ENCODE peak calls at places on chromosomes 13 and 19, in six cellular contexts. One of them, this sample, is unnamed.

GRCh38 chr13:49064459-49064858 is 88.7 kb downstream of the FNDC3A start:
- DNase-seq in breast epithelium: no peak
- DNase-seq in OCI-LY7: no peak
- DNase-seq in A549: no peak
- DNase-seq in IMR-90: no peak
- DNase-seq in dorsolateral prefrontal cortex: no peak
- DNase-seq in this sample: no peak

GRCh38 chr13:101757446-101758039 is 305.1 kb downstream of the ITGBL1 start:
- DNase-seq in dorsolateral prefrontal cortex: no peak
- DNase-seq in breast epithelium: no peak
- DNase-seq in A549: peak
- DNase-seq in IMR-90: peak
- DNase-seq in OCI-LY7: peak
- DNase-seq in this sample: no peak

GRCh38 chr19:35098413-35099049 is 17.1 kb upstream of the FXYD3 start:
- DNase-seq in dorsolateral prefrontal cortex: no peak
- DNase-seq in A549: no peak
- DNase-seq in breast epithelium: peak
- DNase-seq in OCI-LY7: no peak
- DNase-seq in IMR-90: no peak
- DNase-seq in this sample: no peak

GRCh38 chr13:36057041-36057440 is 74.1 kb downstream of the DCLK1 start:
- DNase-seq in OCI-LY7: no peak
- DNase-seq in breast epithelium: no peak
- DNase-seq in A549: no peak
- DNase-seq in dorsolateral prefrontal cortex: no peak
- DNase-seq in IMR-90: no peak
- DNase-seq in this sample: no peak

GRCh38 chr13:44648392-44649117 is 72.4 kb upstream of the TSC22D1 start:
- DNase-seq in breast epithelium: no peak
- DNase-seq in IMR-90: no peak
- DNase-seq in OCI-LY7: no peak
- DNase-seq in dorsolateral prefrontal cortex: no peak
- DNase-seq in A549: no peak
- DNase-seq in this sample: no peak

GRCh38 chr13:29674532-29674931 is 79.0 kb upstream of the SLC7A1 start:
- DNase-seq in breast epithelium: no peak
- DNase-seq in A549: peak
- DNase-seq in IMR-90: peak
- DNase-seq in dorsolateral prefrontal cortex: no peak
- DNase-seq in OCI-LY7: no peak
- DNase-seq in this sample: no peak

GRCh38 chr13:35349673-35350278 is 126.7 kb downstream of the MAB21L1 start:
- DNase-seq in OCI-LY7: no peak
- DNase-seq in A549: peak
- DNase-seq in breast epithelium: no peak
- DNase-seq in IMR-90: no peak
- DNase-seq in dorsolateral prefrontal cortex: no peak
- DNase-seq in this sample: no peak

GRCh38 chr13:96994030-96994848 is at the start of gene OXGR1:
- DNase-seq in OCI-LY7: no peak
- DNase-seq in A549: no peak
- DNase-seq in IMR-90: no peak
- DNase-seq in dorsolateral prefrontal cortex: peak
- DNase-seq in breast epithelium: no peak
- DNase-seq in this sample: no peak

GRCh38 chr13:112057736-112058518 is 9.0 kb upstream of the SOX1 start:
- DNase-seq in breast epithelium: no peak
- DNase-seq in A549: no peak
- DNase-seq in OCI-LY7: no peak
- DNase-seq in dorsolateral prefrontal cortex: no peak
- DNase-seq in IMR-90: no peak
- DNase-seq in this sample: no peak

GRCh38 chr19:9128171-9128570 is 1.4 kb upstream of the OR7G3 start:
- DNase-seq in OCI-LY7: no peak
- DNase-seq in A549: peak
- DNase-seq in breast epithelium: no peak
- DNase-seq in IMR-90: peak
- DNase-seq in dorsolateral prefrontal cortex: no peak
- DNase-seq in this sample: no peak

GRCh38 chr13:36362914-36363313 is 16.7 kb upstream of the SPART start:
- DNase-seq in dorsolateral prefrontal cortex: no peak
- DNase-seq in OCI-LY7: no peak
- DNase-seq in A549: no peak
- DNase-seq in breast epithelium: no peak
- DNase-seq in IMR-90: no peak
- DNase-seq in this sample: no peak

GRCh38 chr13:29589234-29589633 is 6.3 kb downstream of the SLC7A1 start:
- DNase-seq in OCI-LY7: no peak
- DNase-seq in A549: no peak
- DNase-seq in IMR-90: peak
- DNase-seq in dorsolateral prefrontal cortex: no peak
- DNase-seq in breast epithelium: no peak
- DNase-seq in this sample: no peak

GRCh38 chr13:27353166-27353583 is 71.2 kb upstream of the GTF3A start:
- DNase-seq in OCI-LY7: peak
- DNase-seq in breast epithelium: no peak
- DNase-seq in IMR-90: peak
- DNase-seq in dorsolateral prefrontal cortex: no peak
- DNase-seq in A549: no peak
- DNase-seq in this sample: no peak

GRCh38 chr13:21458457-21458815 is 667 bp downstream of the ZDHHC20 start:
- DNase-seq in OCI-LY7: peak
- DNase-seq in A549: peak
- DNase-seq in IMR-90: no peak
- DNase-seq in breast epithelium: peak
- DNase-seq in dorsolateral prefrontal cortex: no peak
- DNase-seq in this sample: no peak

GRCh38 chr13:113802090-113802531 is 43.1 kb downstream of the TMEM255B start:
- DNase-seq in OCI-LY7: no peak
- DNase-seq in IMR-90: peak
- DNase-seq in breast epithelium: no peak
- DNase-seq in dorsolateral prefrontal cortex: peak
- DNase-seq in A549: peak
- DNase-seq in this sample: no peak

GRCh38 chr13:51729853-51730553 is 74.0 kb downstream of the DHRS12 start:
- DNase-seq in IMR-90: peak
- DNase-seq in dorsolateral prefrontal cortex: no peak
- DNase-seq in breast epithelium: peak
- DNase-seq in OCI-LY7: no peak
- DNase-seq in A549: peak
- DNase-seq in this sample: no peak

GRCh38 chr19:55546822-55547614 is 1.7 kb upstream of the SBK3 start:
- DNase-seq in OCI-LY7: no peak
- DNase-seq in dorsolateral prefrontal cortex: no peak
- DNase-seq in A549: peak
- DNase-seq in IMR-90: peak
- DNase-seq in breast epithelium: peak
- DNase-seq in this sample: no peak

GRCh38 chr13:36431204-36432105 is 840 bp upstream of the CCNA1 start:
- DNase-seq in IMR-90: no peak
- DNase-seq in breast epithelium: no peak
- DNase-seq in OCI-LY7: no peak
- DNase-seq in A549: no peak
- DNase-seq in dorsolateral prefrontal cortex: no peak
- DNase-seq in this sample: no peak

GRCh38 chr19:34356875-34357274 is 8.1 kb upstream of the GPI start:
- DNase-seq in A549: no peak
- DNase-seq in OCI-LY7: no peak
- DNase-seq in IMR-90: no peak
- DNase-seq in dorsolateral prefrontal cortex: no peak
- DNase-seq in breast epithelium: no peak
- DNase-seq in this sample: no peak

GRCh38 chr13:97743946-97744345 is 209.5 kb upstream of the IPO5 start:
- DNase-seq in IMR-90: no peak
- DNase-seq in OCI-LY7: no peak
- DNase-seq in breast epithelium: no peak
- DNase-seq in A549: no peak
- DNase-seq in dorsolateral prefrontal cortex: no peak
- DNase-seq in this sample: no peak

GRCh38 chr19:14089412-14089661 is 1.2 kb downstream of the SAMD1 start:
- DNase-seq in dorsolateral prefrontal cortex: no peak
- DNase-seq in A549: peak
- DNase-seq in IMR-90: no peak
- DNase-seq in OCI-LY7: peak
- DNase-seq in breast epithelium: no peak
- DNase-seq in this sample: no peak

GRCh38 chr19:19406878-19407639 is 1.6 kb downstream of the GATAD2A start:
- DNase-seq in A549: peak
- DNase-seq in dorsolateral prefrontal cortex: peak
- DNase-seq in breast epithelium: peak
- DNase-seq in IMR-90: peak
- DNase-seq in OCI-LY7: peak
- DNase-seq in this sample: no peak

GRCh38 chr19:5292453-5292842 is 48.2 kb downstream of the PTPRS start:
- DNase-seq in dorsolateral prefrontal cortex: peak
- DNase-seq in OCI-LY7: peak
- DNase-seq in A549: no peak
- DNase-seq in IMR-90: peak
- DNase-seq in breast epithelium: no peak
- DNase-seq in this sample: no peak
- H3K27ac ChIP-seq in dorsolateral prefrontal cortex: peak
- H3K27ac ChIP-seq in OCI-LY7: no peak
- H3K27ac ChIP-seq in A549: peak
- H3K27ac ChIP-seq in IMR-90: peak
- H3K27ac ChIP-seq in breast epithelium: peak
- H3K27ac ChIP-seq in this sample: peak

GRCh38 chr19:3459322-3459881 is 20.9 kb downstream of the SMIM24 start:
- DNase-seq in OCI-LY7: no peak
- DNase-seq in IMR-90: peak
- DNase-seq in A549: peak
- DNase-seq in breast epithelium: peak
- DNase-seq in dorsolateral prefrontal cortex: no peak
- DNase-seq in this sample: peak
- H3K27ac ChIP-seq in OCI-LY7: no peak
- H3K27ac ChIP-seq in IMR-90: peak
- H3K27ac ChIP-seq in A549: peak
- H3K27ac ChIP-seq in breast epithelium: peak
- H3K27ac ChIP-seq in dorsolateral prefrontal cortex: peak
- H3K27ac ChIP-seq in this sample: peak

DNA sequence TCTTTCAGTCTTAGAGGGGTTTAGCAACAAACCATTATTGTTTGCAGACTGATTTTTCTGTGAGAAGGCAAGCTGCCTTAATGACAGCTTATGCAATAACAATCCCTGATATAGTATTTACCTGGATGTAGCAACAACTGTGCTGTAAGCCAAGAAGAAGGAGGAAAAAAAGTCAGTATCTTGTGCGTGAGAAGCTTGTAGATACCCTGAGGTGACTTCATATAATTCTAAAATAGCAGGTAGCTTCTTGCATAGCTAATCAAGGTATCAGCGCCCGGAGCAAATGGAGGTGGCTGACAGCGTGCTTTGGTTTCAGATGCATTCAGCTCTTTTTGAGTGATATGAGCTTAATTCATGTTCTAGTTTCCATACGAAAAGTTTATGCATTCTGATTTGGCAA is 309.8 kb downstream of the KLF5 start:
- DNase-seq in A549: peak
- DNase-seq in OCI-LY7: no peak
- DNase-seq in dorsolateral prefrontal cortex: no peak
- DNase-seq in IMR-90: no peak
- DNase-seq in breast epithelium: no peak
- DNase-seq in this sample: peak
- H3K27ac ChIP-seq in A549: no peak
- H3K27ac ChIP-seq in OCI-LY7: no peak
- H3K27ac ChIP-seq in dorsolateral prefrontal cortex: no peak
- H3K27ac ChIP-seq in IMR-90: no peak
- H3K27ac ChIP-seq in breast epithelium: no peak
- H3K27ac ChIP-seq in this sample: no peak

GRCh38 chr19:7888145-7888825 is at the start of gene LRRC8E:
- DNase-seq in dorsolateral prefrontal cortex: no peak
- DNase-seq in A549: peak
- DNase-seq in breast epithelium: no peak
- DNase-seq in OCI-LY7: no peak
- DNase-seq in IMR-90: peak
- DNase-seq in this sample: no peak
- H3K27ac ChIP-seq in dorsolateral prefrontal cortex: no peak
- H3K27ac ChIP-seq in A549: peak
- H3K27ac ChIP-seq in breast epithelium: peak
- H3K27ac ChIP-seq in OCI-LY7: no peak
- H3K27ac ChIP-seq in IMR-90: peak
- H3K27ac ChIP-seq in this sample: no peak

GRCh38 chr13:80338781-80339577 is 1.9 kb downstream of the SPRY2 start:
- DNase-seq in A549: peak
- DNase-seq in IMR-90: peak
- DNase-seq in dorsolateral prefrontal cortex: peak
- DNase-seq in OCI-LY7: no peak
- DNase-seq in breast epithelium: peak
- DNase-seq in this sample: peak

GRCh38 chr13:80336335-80336734 is 4.6 kb downstream of the SPRY2 start:
- DNase-seq in A549: no peak
- DNase-seq in breast epithelium: no peak
- DNase-seq in IMR-90: peak
- DNase-seq in dorsolateral prefrontal cortex: no peak
- DNase-seq in OCI-LY7: no peak
- DNase-seq in this sample: no peak

GRCh38 chr13:80337011-80337688 is 3.8 kb downstream of the SPRY2 start:
- DNase-seq in dorsolateral prefrontal cortex: no peak
- DNase-seq in A549: no peak
- DNase-seq in IMR-90: no peak
- DNase-seq in breast epithelium: no peak
- DNase-seq in OCI-LY7: no peak
- DNase-seq in this sample: peak

GRCh38 chr13:80339578-80339840 is 1.4 kb downstream of the SPRY2 start:
- DNase-seq in dorsolateral prefrontal cortex: no peak
- DNase-seq in IMR-90: no peak
- DNase-seq in A549: no peak
- DNase-seq in OCI-LY7: no peak
- DNase-seq in breast epithelium: no peak
- DNase-seq in this sample: no peak

DNA sequence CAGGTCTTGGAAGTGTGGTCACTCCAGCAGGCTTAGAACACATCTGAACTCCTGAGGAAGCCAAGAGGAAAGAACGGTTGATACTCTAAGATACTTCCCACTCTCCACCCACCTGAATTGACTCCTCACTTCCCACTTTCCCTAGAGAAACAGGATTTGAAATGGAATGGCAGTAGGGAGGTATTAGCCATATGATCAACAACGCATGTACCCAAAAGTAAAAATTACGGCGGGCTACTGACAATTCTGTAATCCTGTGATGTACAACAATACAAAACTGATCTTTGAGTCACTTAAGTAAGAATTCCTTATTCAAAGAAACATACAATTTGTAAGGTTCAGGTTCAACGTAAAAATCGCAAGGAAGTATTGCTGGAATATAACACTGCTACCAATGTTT is 3.2 kb downstream of the SPRY2 start:
- DNase-seq in A549: no peak
- DNase-seq in IMR-90: no peak
- DNase-seq in dorsolateral prefrontal cortex: no peak
- DNase-seq in breast epithelium: no peak
- DNase-seq in OCI-LY7: no peak
- DNase-seq in this sample: no peak
- H3K27ac ChIP-seq in A549: peak
- H3K27ac ChIP-seq in IMR-90: peak
- H3K27ac ChIP-seq in dorsolateral prefrontal cortex: peak
- H3K27ac ChIP-seq in breast epithelium: peak
- H3K27ac ChIP-seq in OCI-LY7: no peak
- H3K27ac ChIP-seq in this sample: peak